ENCODE peak calls at places on chromosome X, in eight cellular contexts. L is A549, X is lung, Q is left lung, W is tibial artery, J is thyroid gland, B is tibial nerve, A is GM10248. C is an unnamed sample.

GRCh38 chrX:5458300-5458699 is 770.4 kb downstream of the NLGN4X start:
- DNase-seq in W (no peak), A (no peak), X (no peak), L (no peak), J (no peak), Q (no peak), B (no peak), C (no peak)

GRCh38 chrX:23667239-23668177 is at the start of gene PRDX4:
- DNase-seq in A (peak), X (peak), B (peak), W (peak), L (peak), J (peak), Q (peak), C (peak)

GRCh38 chrX:63754141-63754859 is 30.7 kb downstream of the ARHGEF9 start:
- DNase-seq in L (no peak), J (no peak), B (no peak), X (no peak), A (peak), W (peak), Q (peak), C (no peak)

GRCh38 chrX:28787206-28787605 is 200.0 kb downstream of the IL1RAPL1 start:
- DNase-seq in A (no peak), B (no peak), Q (no peak), W (no peak), J (no peak), L (peak), X (no peak), C (no peak)

GRCh38 chrX:132001127-132001526 is 22.0 kb upstream of the STK26 start:
- DNase-seq in J (no peak), L (no peak), X (no peak), B (no peak), Q (no peak), A (no peak), W (no peak), C (no peak)

GRCh38 chrX:1316527-1316926 is 20.1 kb upstream of the IL3RA start:
- DNase-seq in B (no peak), L (no peak), A (peak), X (peak), Q (peak), W (peak), J (peak), C (no peak)

GRCh38 chrX:79266702-79267101 is 100.4 kb downstream of the ITM2A start:
- DNase-seq in A (no peak), L (no peak), W (no peak), Q (no peak), X (no peak), J (no peak), B (no peak), C (no peak)

GRCh38 chrX:115966920-115967319 is 203.6 kb upstream of the AGTR2 start:
- DNase-seq in Q (no peak), A (no peak), J (no peak), X (no peak), B (no peak), L (no peak), W (no peak), C (no peak)

GRCh38 chrX:103730746-103731508 is 20.2 kb downstream of the TMEM31 start:
- DNase-seq in W (no peak), B (peak), X (no peak), Q (no peak), A (no peak), L (no peak), J (no peak), C (no peak)

GRCh38 chrX:49079489-49080428 is at the start of gene WDR45:
- DNase-seq in X (peak), A (peak), B (peak), Q (peak), J (peak), L (peak), W (peak), C (no peak)

GRCh38 chrX:110561036-110561435 is 202.4 kb downstream of the RTL9 start:
- DNase-seq in L (no peak), J (no peak), Q (no peak), A (no peak), X (no peak), W (no peak), B (no peak), C (no peak)

GRCh38 chrX:53374222-53374820 is 48.1 kb downstream of the SMC1A start:
- DNase-seq in J (no peak), X (no peak), Q (no peak), W (no peak), A (no peak), B (no peak), L (no peak), C (peak)

GRCh38 chrX:143633530-143634372 is 2.1 kb downstream of the SLITRK4 start:
- DNase-seq in B (no peak), X (no peak), A (no peak), J (peak), W (no peak), Q (peak), L (no peak), C (no peak)

GRCh38 chrX:115957862-115958490 is 212.6 kb upstream of the AGTR2 start:
- DNase-seq in L (peak), B (no peak), A (no peak), Q (no peak), J (no peak), W (no peak), X (no peak), C (no peak)

DNA sequence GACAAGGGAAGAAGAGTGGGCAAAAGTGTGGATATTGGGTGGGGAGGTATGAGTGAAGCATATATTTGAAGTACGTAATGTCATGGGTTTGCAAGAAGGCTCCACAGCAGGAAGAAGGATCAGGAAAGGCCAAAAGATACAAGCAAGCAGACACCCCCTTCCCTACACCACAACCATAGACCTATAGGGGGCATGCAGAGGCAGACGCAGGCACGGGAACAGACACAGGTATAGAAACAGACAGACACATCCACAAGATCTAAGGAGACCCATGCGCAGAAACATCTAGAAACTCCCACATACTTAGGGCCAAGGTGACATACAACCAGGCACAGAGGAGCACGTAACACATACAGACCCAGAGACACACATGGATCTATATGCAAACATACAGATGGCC is 14.3 kb downstream of the FGD1 start:
- DNase-seq in J (no peak), L (no peak), B (no peak), Q (no peak), X (no peak), W (no peak), A (no peak), C (no peak)
- TF ChIP-seq CTCF in J (no peak), L (no peak), B (no peak), Q (no peak), X (no peak), W (no peak), A (no peak), C (no peak)

DNA sequence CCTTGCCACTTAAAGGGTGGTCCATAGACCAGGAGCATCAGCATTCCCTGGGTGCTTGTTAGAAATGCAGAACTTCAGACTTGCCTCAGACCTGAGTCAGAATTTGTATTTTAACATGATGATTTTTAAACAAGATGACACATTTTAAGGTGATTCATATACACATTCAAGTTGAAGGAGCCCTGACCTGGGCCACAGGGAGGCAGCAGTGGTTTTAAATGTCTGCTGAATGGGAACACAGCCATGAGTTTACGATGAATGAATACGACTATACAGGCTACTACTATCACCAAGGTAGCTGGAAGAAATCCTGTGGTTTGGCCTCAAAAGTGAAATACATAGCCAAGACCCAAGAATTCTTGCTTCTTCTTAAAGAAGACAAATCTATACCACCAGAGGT is 2.9 kb downstream of the HDAC8 start:
- DNase-seq in W (no peak), B (no peak), X (no peak), Q (no peak), A (no peak), J (no peak), L (peak), C (no peak)
- TF ChIP-seq CTCF in W (no peak), B (no peak), X (no peak), Q (no peak), A (no peak), J (no peak), L (no peak), C (no peak)

GRCh38 chrX:39895228-39896110 is 202.3 kb downstream of the BCOR start:
- DNase-seq in J (peak), L (peak), X (no peak), W (no peak), A (no peak), B (no peak), Q (no peak), C (no peak)

GRCh38 chrX:39898147-39898546 is 199.6 kb downstream of the BCOR start:
- DNase-seq in L (peak), B (no peak), Q (no peak), A (no peak), J (no peak), X (no peak), W (no peak), C (no peak)

GRCh38 chrX:39897741-39898097 is 200.0 kb downstream of the BCOR start:
- DNase-seq in L (no peak), J (no peak), A (no peak), W (no peak), X (no peak), B (no peak), Q (no peak), C (no peak)

GRCh38 chrX:39899059-39899458 is 198.7 kb downstream of the BCOR start:
- DNase-seq in J (no peak), X (no peak), Q (no peak), W (no peak), L (no peak), A (no peak), B (no peak), C (no peak)

DNA sequence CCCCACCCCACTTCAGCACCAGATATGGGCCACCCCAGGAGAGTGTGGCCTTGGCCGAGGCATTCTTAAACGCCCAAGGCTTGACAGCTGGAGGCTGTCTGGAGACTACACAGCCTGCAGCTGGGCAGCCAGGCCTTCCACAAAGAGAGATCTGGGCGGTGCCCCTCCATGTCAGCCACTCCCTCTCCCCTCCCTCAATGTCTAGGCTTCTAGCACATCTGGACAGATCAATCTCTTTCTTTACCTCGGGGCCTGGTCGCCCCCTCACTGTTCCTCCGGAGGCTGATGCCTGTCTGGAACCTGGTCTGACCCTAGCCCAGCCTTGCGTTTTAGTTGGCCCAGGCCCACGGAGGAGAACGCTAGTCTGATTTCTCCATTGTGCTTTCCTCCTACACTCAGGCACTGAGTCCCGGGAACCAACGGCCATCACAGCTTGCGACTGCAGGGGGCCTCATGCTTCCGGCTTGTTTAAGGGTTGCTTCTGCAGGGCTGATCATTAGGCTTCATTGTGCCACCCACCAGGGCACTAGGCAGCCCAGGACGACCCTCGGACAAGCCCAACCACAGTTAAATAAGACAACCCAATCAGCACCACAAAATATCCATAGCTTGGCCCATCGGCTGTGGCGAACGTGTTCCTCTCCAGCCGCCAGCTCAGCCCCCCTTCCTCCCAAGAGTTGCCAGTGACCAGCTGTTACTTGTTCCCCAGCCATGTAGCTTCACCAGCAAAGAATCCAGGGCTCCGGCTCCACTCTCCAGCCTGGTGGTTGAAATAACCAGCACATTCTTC is 200.6 kb downstream of the BCOR start:
- DNase-seq in W (peak), B (no peak), J (peak), Q (no peak), L (peak), A (no peak), X (peak), C (no peak)
- TF ChIP-seq CTCF in W (no peak), B (no peak), J (no peak), Q (no peak), L (no peak), A (no peak), X (no peak), C (peak)

GRCh38 chrX:145178268-145178667 is 69.0 kb upstream of the SPANXN1 start:
- DNase-seq in B (no peak), Q (no peak), W (no peak), J (no peak), A (no peak), X (no peak), L (no peak), C (no peak)
- TF ChIP-seq CTCF in B (no peak), Q (no peak), W (no peak), J (no peak), A (no peak), X (no peak), L (no peak), C (peak)

GRCh38 chrX:140090800-140091275 is 125.5 kb upstream of the CXorf66 start:
- DNase-seq in Q (no peak), J (peak), A (no peak), X (no peak), W (no peak), L (no peak), B (no peak), C (no peak)
- TF ChIP-seq CTCF in Q (no peak), J (no peak), A (no peak), X (no peak), W (no peak), L (no peak), B (no peak), C (no peak)

GRCh38 chrX:33324099-33324498 is 112.8 kb upstream of the DMD start:
- DNase-seq in L (no peak), B (no peak), Q (no peak), W (no peak), X (no peak), J (no peak), A (no peak), C (no peak)
- TF ChIP-seq CTCF in L (no peak), B (no peak), Q (no peak), W (no peak), X (no peak), J (no peak), A (no peak), C (no peak)